ENCODE peak calls at places on chromosomes 7 and 10, in seven cellular contexts. I, C, M, R, J, E and X are unnamed samples.
A peak's percentile ranks its signal among the peaks of the same experiment; 100 is the strongest.

GRCh38 chr7:141225916-141226618 is 152.2 kb downstream of the TMEM178B start:
- DNase-seq in I (no peak), C (no peak), M (no peak), R (no peak), J (no peak), E (no peak), X (no peak)

GRCh38 chr7:29105191-29105590 is 41.1 kb downstream of the CPVL start:
- DNase-seq in I (no peak), C (no peak), M (no peak), R (no peak), J (no peak), E (no peak), X (no peak)

GRCh38 chr7:5523052-5523711 is 99.5 kb upstream of the TNRC18 start:
- DNase-seq in I (no peak), C (no peak), M (no peak), R (no peak), J (no peak), E (peak; percentile 50), X (no peak)

GRCh38 chr10:11163990-11164805 is 146.5 kb downstream of the CELF2 start:
- DNase-seq in I (no peak), C (no peak), M (no peak), R (no peak), J (no peak), E (no peak), X (no peak)

GRCh38 chr7:158284121-158284520 is 303.5 kb downstream of the PTPRN2 start:
- DNase-seq in I (no peak), C (no peak), M (no peak), R (no peak), J (no peak), E (no peak), X (peak; percentile 21)

GRCh38 chr10:124745678-124746077 is 1.5 kb upstream of the FAM53B start:
- DNase-seq in I (no peak), C (no peak), M (peak; percentile 30), R (no peak), J (no peak), E (peak; percentile 82), X (no peak)

GRCh38 chr7:90458104-90458503 is 11.3 kb upstream of the PTTG1IP2 start:
- DNase-seq in I (no peak), C (no peak), M (no peak), R (no peak), J (no peak), E (no peak), X (no peak)

GRCh38 chr7:73879977-73880681 is 19.2 kb downstream of the TMEM270 start:
- DNase-seq in I (no peak), C (no peak), M (no peak), R (no peak), J (no peak), E (peak; percentile 96), X (peak; percentile 30)

GRCh38 chr10:93616844-93617360 is 4.6 kb downstream of the PDE6C start:
- DNase-seq in I (no peak), C (no peak), M (no peak), R (no peak), J (no peak), E (no peak), X (no peak)

GRCh38 chr7:96747413-96747940 is 37.8 kb upstream of the SEM1 start:
- DNase-seq in I (no peak), C (no peak), M (no peak), R (no peak), J (no peak), E (no peak), X (no peak)

GRCh38 chr10:12299222-12299973 is 49.9 kb upstream of the CAMK1D start:
- DNase-seq in I (peak; percentile 9), C (no peak), M (no peak), R (no peak), J (no peak), E (no peak), X (peak; percentile 33)

GRCh38 chr7:118169146-118169545 is 14.8 kb upstream of the LSM8 start:
- DNase-seq in I (no peak), C (no peak), M (no peak), R (no peak), J (no peak), E (peak; percentile 39), X (no peak)

GRCh38 chr7:93992423-93993110 is 11.6 kb downstream of the BET1 start:
- DNase-seq in I (no peak), C (no peak), M (no peak), R (no peak), J (no peak), E (no peak), X (no peak)

GRCh38 chr7:105136221-105136620 is 122.2 kb downstream of the KMT2E start:
- DNase-seq in I (no peak), C (no peak), M (no peak), R (no peak), J (no peak), E (peak; percentile 10), X (no peak)

GRCh38 chr7:15667999-15668398 is 18.5 kb downstream of the MEOX2 start:
- DNase-seq in I (no peak), C (no peak), M (no peak), R (no peak), J (no peak), E (no peak), X (no peak)

GRCh38 chr10:29595636-29596225 is 39.0 kb downstream of the SVIL start:
- DNase-seq in I (peak; percentile 33), C (no peak), M (no peak), R (no peak), J (no peak), E (no peak), X (no peak)

GRCh38 chr7:27170936-27171635 is 3.0 kb downstream of the HOXA10 start:
- DNase-seq in I (peak; percentile 54), C (no peak), M (no peak), R (no peak), J (no peak), E (no peak), X (no peak)

GRCh38 chr10:17742918-17743317 is 9.1 kb upstream of the TMEM236 start:
- DNase-seq in I (no peak), C (peak; percentile 36), M (no peak), R (no peak), J (no peak), E (peak; percentile 56), X (peak; percentile 58)

GRCh38 chr10:121886997-121887622 is 40.7 kb downstream of the ATE1 start:
- DNase-seq in I (no peak), C (no peak), M (peak; percentile 39), R (peak; percentile 42), J (peak; percentile 9), E (peak; percentile 70), X (peak; percentile 64)

GRCh38 chr7:4218481-4218880 is 463.6 kb upstream of the FOXK1 start:
- DNase-seq in I (no peak), C (no peak), M (no peak), R (no peak), J (no peak), E (no peak), X (no peak)

GRCh38 chr10:127196227-127196954 is at the start of gene INSYN2A:
- DNase-seq in I (no peak), C (no peak), M (peak; percentile 35), R (no peak), J (peak; percentile 28), E (peak; percentile 54), X (no peak)

GRCh38 chr7:94654764-94655561 is 970 bp downstream of the SGCE start:
- DNase-seq in I (no peak), C (no peak), M (no peak), R (no peak), J (no peak), E (peak; percentile 77), X (no peak)

GRCh38 chr7:20269726-20270125 is 52.5 kb upstream of the MACC1 start:
- DNase-seq in I (no peak), C (no peak), M (no peak), R (no peak), J (no peak), E (peak; percentile 56), X (no peak)

GRCh38 chr10:119306514-119306951 is 99.2 kb downstream of the GRK5 start:
- DNase-seq in I (no peak), C (no peak), M (peak; percentile 30), R (no peak), J (no peak), E (no peak), X (peak; percentile 43)

GRCh38 chr10:82267014-82267413 is 392.0 kb downstream of the NRG3 start:
- DNase-seq in I (no peak), C (no peak), M (no peak), R (no peak), J (no peak), E (no peak), X (no peak)

GRCh38 chr10:16644146-16644545 is 122.5 kb upstream of the C1QL3 start:
- DNase-seq in I (no peak), C (peak; percentile 22), M (no peak), R (no peak), J (no peak), E (peak; percentile 7), X (no peak)

GRCh38 chr7:37031571-37032257 is 307.4 kb upstream of the AOAH start:
- DNase-seq in I (no peak), C (peak; percentile 99), M (peak; percentile 48), R (peak; percentile 85), J (no peak), E (peak; percentile 99), X (peak; percentile 66)

GRCh38 chr10:122243560-122243959 is 27.5 kb upstream of the BTBD16 start:
- DNase-seq in I (no peak), C (no peak), M (no peak), R (no peak), J (no peak), E (peak; percentile 91), X (no peak)

GRCh38 chr10:79185067-79185774 is 116.5 kb downstream of the ZMIZ1 start:
- DNase-seq in I (no peak), C (no peak), M (no peak), R (no peak), J (no peak), E (no peak), X (no peak)

GRCh38 chr7:47380325-47381131 is 201.4 kb downstream of the TNS3 start:
- DNase-seq in I (no peak), C (no peak), M (peak; percentile 13), R (peak; percentile 35), J (no peak), E (no peak), X (peak; percentile 47)

GRCh38 chr10:23981520-23982309 is 227.2 kb upstream of the KIAA1217 start:
- DNase-seq in I (no peak), C (no peak), M (no peak), R (no peak), J (no peak), E (no peak), X (no peak)

GRCh38 chr10:76382381-76382851 is 951.0 kb downstream of the LRMDA start:
- DNase-seq in I (no peak), C (no peak), M (no peak), R (no peak), J (no peak), E (peak; percentile 98), X (no peak)

GRCh38 chr10:131693766-131694165 is 207.0 kb upstream of the PPP2R2D start:
- DNase-seq in I (peak; percentile 24), C (no peak), M (no peak), R (no peak), J (no peak), E (no peak), X (no peak)